ENCODE peak calls at places on chromosome 11, in five cellular contexts. One of them, this sample, is unnamed.

GRCh38 chr11:57903441-57904123 is 120.1 kb upstream of the OR9Q1 start:
- DNase-seq in T47D: peak; percentile 31
- DNase-seq in kidney glomerular epithelial cell: peak; percentile 44
- DNase-seq in GM18507: no peak
- DNase-seq in HFF-Myc: no peak
- DNase-seq in this sample: peak; percentile 97

GRCh38 chr11:112958670-112959069 is 2.5 kb upstream of the NCAM1 start:
- DNase-seq in T47D: no peak
- DNase-seq in kidney glomerular epithelial cell: peak; percentile 82
- DNase-seq in GM18507: no peak
- DNase-seq in HFF-Myc: no peak
- DNase-seq in this sample: peak; percentile 26

GRCh38 chr11:28835790-28836189 is 727.6 kb downstream of the METTL15 start:
- DNase-seq in T47D: no peak
- DNase-seq in kidney glomerular epithelial cell: no peak
- DNase-seq in GM18507: no peak
- DNase-seq in HFF-Myc: no peak
- DNase-seq in this sample: peak; percentile 77

GRCh38 chr11:19910931-19911330 is 198.3 kb downstream of the NAV2 start:
- DNase-seq in T47D: no peak
- DNase-seq in kidney glomerular epithelial cell: no peak
- DNase-seq in GM18507: no peak
- DNase-seq in HFF-Myc: no peak
- DNase-seq in this sample: no peak

GRCh38 chr11:124078591-124078990 is 36.7 kb upstream of the VWA5A start:
- DNase-seq in T47D: no peak
- DNase-seq in kidney glomerular epithelial cell: no peak
- DNase-seq in GM18507: no peak
- DNase-seq in HFF-Myc: no peak
- DNase-seq in this sample: no peak

GRCh38 chr11:132535830-132536229 is 996.5 kb downstream of the OPCML start:
- DNase-seq in T47D: no peak
- DNase-seq in kidney glomerular epithelial cell: no peak
- DNase-seq in GM18507: no peak
- DNase-seq in HFF-Myc: no peak
- DNase-seq in this sample: peak; percentile 51

GRCh38 chr11:75733346-75734107 is 15.9 kb downstream of the MOGAT2 start:
- DNase-seq in T47D: no peak
- DNase-seq in kidney glomerular epithelial cell: peak; percentile 16
- DNase-seq in GM18507: no peak
- DNase-seq in HFF-Myc: no peak
- DNase-seq in this sample: peak; percentile 42

GRCh38 chr11:18768472-18768901 is 23.1 kb downstream of the PTPN5 start:
- DNase-seq in T47D: no peak
- DNase-seq in kidney glomerular epithelial cell: peak; percentile 27
- DNase-seq in GM18507: peak; percentile 55
- DNase-seq in HFF-Myc: no peak
- DNase-seq in this sample: peak; percentile 87

GRCh38 chr11:117989351-117990102 is 3.3 kb downstream of the IL10RA start:
- DNase-seq in T47D: no peak
- DNase-seq in kidney glomerular epithelial cell: no peak
- DNase-seq in GM18507: no peak
- DNase-seq in HFF-Myc: no peak
- DNase-seq in this sample: no peak

GRCh38 chr11:90309693-90310092 is 86.8 kb upstream of the CHORDC1 start:
- DNase-seq in T47D: no peak
- DNase-seq in kidney glomerular epithelial cell: no peak
- DNase-seq in GM18507: no peak
- DNase-seq in HFF-Myc: no peak
- DNase-seq in this sample: no peak

GRCh38 chr11:32386770-32387377 is 48.5 kb downstream of the WT1 start:
- DNase-seq in T47D: no peak
- DNase-seq in kidney glomerular epithelial cell: no peak
- DNase-seq in GM18507: no peak
- DNase-seq in HFF-Myc: peak; percentile 6
- DNase-seq in this sample: no peak

GRCh38 chr11:35932641-35933571 is 11.0 kb upstream of the LDLRAD3 start:
- DNase-seq in T47D: no peak
- DNase-seq in kidney glomerular epithelial cell: no peak
- DNase-seq in GM18507: no peak
- DNase-seq in HFF-Myc: no peak
- DNase-seq in this sample: peak; percentile 36

GRCh38 chr11:9861860-9862725 is 198.2 kb downstream of the SWAP70 start:
- DNase-seq in T47D: no peak
- DNase-seq in kidney glomerular epithelial cell: peak; percentile 75
- DNase-seq in GM18507: peak; percentile 50
- DNase-seq in HFF-Myc: peak; percentile 73
- DNase-seq in this sample: peak; percentile 73

GRCh38 chr11:1921576-1922141 is 2.2 kb downstream of the TNNT3 start:
- DNase-seq in T47D: no peak
- DNase-seq in kidney glomerular epithelial cell: no peak
- DNase-seq in GM18507: no peak
- DNase-seq in HFF-Myc: no peak
- DNase-seq in this sample: no peak

GRCh38 chr11:35267504-35267903 is 128.5 kb downstream of the CD44 start:
- DNase-seq in T47D: no peak
- DNase-seq in kidney glomerular epithelial cell: no peak
- DNase-seq in GM18507: no peak
- DNase-seq in HFF-Myc: peak; percentile 73
- DNase-seq in this sample: peak; percentile 73

GRCh38 chr11:17014321-17014773 is at the start of gene PLEKHA7:
- DNase-seq in T47D: no peak
- DNase-seq in kidney glomerular epithelial cell: no peak
- DNase-seq in GM18507: no peak
- DNase-seq in HFF-Myc: no peak
- DNase-seq in this sample: peak; percentile 20

GRCh38 chr11:61918251-61919112 is 1.1 kb upstream of the RAB3IL1 start:
- DNase-seq in T47D: no peak
- DNase-seq in kidney glomerular epithelial cell: no peak
- DNase-seq in GM18507: no peak
- DNase-seq in HFF-Myc: no peak
- DNase-seq in this sample: no peak

This sample was measured in kidney tubule cell.